ENCODE peak calls at places on chromosome 22, in nine cellular contexts. H, M, K, N, O, X, L, W and U are unnamed samples.

GRCh38 chr22:35587447-35587870 is 29.7 kb downstream of the MB start:
- DNase-seq in N (no peak), H (no peak), O (no peak), M (no peak), W (peak; percentile 9), X (no peak), L (no peak), K (no peak), U (no peak)

GRCh38 chr22:43404673-43405385 is 7.0 kb upstream of the MPPED1 start:
- DNase-seq in X (no peak), N (no peak), M (no peak), O (no peak), H (no peak), W (no peak), K (no peak), L (no peak), U (no peak)

GRCh38 chr22:48208894-48209293 is 1446.4 kb downstream of the TBC1D22A start:
- DNase-seq in X (no peak), O (no peak), N (no peak), H (no peak), W (no peak), M (no peak), L (no peak), K (no peak), U (no peak)

GRCh38 chr22:23833911-23834317 is 4.9 kb downstream of the DERL3 start:
- DNase-seq in W (no peak), X (no peak), M (no peak), H (no peak), K (no peak), O (no peak), N (no peak), L (no peak), U (no peak)

GRCh38 chr22:40199223-40199622 is 21.5 kb downstream of the TNRC6B start:
- DNase-seq in M (no peak), H (no peak), O (no peak), L (no peak), W (no peak), K (no peak), X (no peak), N (no peak), U (no peak)

GRCh38 chr22:22703715-22704114 is 59.3 kb downstream of the GGTLC2 start:
- DNase-seq in N (no peak), L (no peak), K (peak; percentile 92), H (peak; percentile 80), M (peak; percentile 69), O (no peak), W (peak; percentile 54), X (no peak), U (no peak)

GRCh38 chr22:30204015-30204741 is 42.4 kb downstream of the LIF start:
- DNase-seq in K (no peak), L (no peak), O (peak; percentile 10), H (no peak), X (no peak), M (no peak), W (no peak), N (peak; percentile 12), U (no peak)

GRCh38 chr22:31800065-31800464 is 46.2 kb downstream of the DEPDC5 start:
- DNase-seq in L (no peak), X (peak; percentile 8), H (peak; percentile 15), O (no peak), M (no peak), K (peak; percentile 67), N (no peak), W (peak; percentile 65), U (no peak)

GRCh38 chr22:30614268-30614667 is 7.3 kb downstream of the TCN2 start:
- DNase-seq in K (no peak), L (no peak), H (no peak), W (no peak), O (no peak), M (no peak), N (no peak), X (no peak), U (no peak)

GRCh38 chr22:38761202-38762162 is 5.7 kb upstream of the SUN2 start:
- DNase-seq in M (no peak), N (no peak), L (no peak), O (no peak), W (no peak), H (no peak), X (no peak), K (no peak), U (no peak)

GRCh38 chr22:19596680-19597398 is 72.6 kb upstream of the CLDN5 start:
- DNase-seq in H (no peak), X (no peak), M (no peak), N (no peak), K (no peak), L (no peak), W (peak; percentile 84), O (no peak), U (no peak)

GRCh38 chr22:30605449-30606110 is 1.4 kb upstream of the TCN2 start:
- DNase-seq in L (peak; percentile 45), W (peak; percentile 72), O (peak; percentile 74), M (peak; percentile 61), N (peak; percentile 71), K (peak; percentile 63), H (peak; percentile 57), X (peak; percentile 45), U (no peak)

GRCh38 chr22:48755332-48755949 is 1072.2 kb downstream of the BRD1 start:
- DNase-seq in X (no peak), L (no peak), K (no peak), H (no peak), W (no peak), O (peak; percentile 23), N (no peak), M (no peak), U (no peak)

GRCh38 chr22:46533434-46533833 is 4.0 kb downstream of the CELSR1 start:
- DNase-seq in M (no peak), K (no peak), O (no peak), X (no peak), W (no peak), N (no peak), H (no peak), L (no peak), U (no peak)
- TF ChIP-seq CTCF in M (no peak), K (no peak), O (no peak), X (no peak), W (no peak), N (no peak), H (no peak), L (no peak), U (no peak)

GRCh38 chr22:36982136-36982535 is 37.1 kb downstream of the TST start:
- DNase-seq in K (no peak), L (no peak), N (no peak), O (peak; percentile 30), H (no peak), M (no peak), X (no peak), W (no peak), U (no peak)
- TF ChIP-seq CTCF in K (no peak), L (no peak), N (no peak), O (no peak), H (no peak), M (peak; percentile 12), X (no peak), W (peak; percentile 33), U (no peak)

DNA sequence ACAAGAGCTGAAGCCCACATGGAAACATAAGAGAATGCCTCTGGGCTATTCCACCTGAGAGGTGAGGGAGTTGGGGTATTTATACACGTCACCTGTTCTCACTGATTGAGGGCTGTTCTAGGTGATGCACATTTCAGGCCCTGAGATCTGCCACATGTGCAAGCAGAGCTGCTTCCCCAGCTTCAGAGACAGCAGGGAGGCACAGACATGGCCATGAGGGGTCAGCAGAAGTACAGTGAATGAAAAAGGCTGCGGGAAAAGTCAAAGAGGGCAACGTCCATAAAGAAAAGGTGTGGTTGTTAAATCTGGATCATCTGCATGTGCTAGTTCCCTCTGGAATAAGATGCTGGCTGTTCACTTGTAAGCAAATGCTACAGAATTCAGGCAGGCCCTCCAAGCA is 75.4 kb downstream of the GAB4 start:
- DNase-seq in O (no peak), W (no peak), X (no peak), N (no peak), H (no peak), M (no peak), K (peak; percentile 2), L (no peak), U (no peak)
- TF ChIP-seq CTCF in O (peak; percentile 19), W (peak; percentile 8), X (no peak), N (no peak), H (no peak), M (no peak), K (no peak), L (no peak), U (no peak)

DNA sequence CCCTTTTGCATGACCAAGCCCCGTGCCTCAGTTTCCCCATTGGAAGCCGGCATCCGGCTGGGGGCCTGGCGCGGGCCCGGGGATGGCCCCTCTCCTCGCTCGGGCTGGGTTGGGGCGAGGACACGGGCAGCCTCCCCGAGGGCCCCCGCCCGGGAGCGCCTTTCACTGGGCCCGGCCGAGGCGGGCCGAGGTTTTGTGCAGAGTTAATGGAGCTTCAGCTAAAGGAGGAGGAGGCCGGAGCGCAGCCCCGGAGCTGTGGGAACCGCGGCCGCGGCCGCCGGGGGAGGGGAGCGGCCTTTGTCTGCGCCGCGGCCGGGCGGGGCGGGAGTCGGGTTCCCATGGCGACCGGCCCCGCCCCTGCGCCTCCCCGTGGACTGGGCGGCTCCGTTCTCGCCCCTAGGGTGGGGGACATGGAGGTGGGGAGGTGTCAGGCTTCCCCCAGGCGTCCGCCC is 1.4 kb upstream of the MAPK11 start:
- DNase-seq in X (peak; percentile 36), N (peak; percentile 91), M (peak; percentile 78), W (peak; percentile 64), K (peak; percentile 82), O (peak; percentile 89), L (peak; percentile 42), H (peak; percentile 43), U (no peak)
- TF ChIP-seq CTCF in X (peak; percentile 7), N (peak; percentile 36), M (no peak), W (no peak), K (no peak), O (peak; percentile 10), L (no peak), H (no peak), U (no peak)

GRCh38 chr22:41642711-41643110 is 21.6 kb downstream of the XRCC6 start:
- DNase-seq in H (no peak), O (no peak), M (no peak), N (no peak), K (peak; percentile 32), X (no peak), W (peak; percentile 7), L (no peak), U (no peak)
- TF ChIP-seq CTCF in H (no peak), O (no peak), M (no peak), N (no peak), K (no peak), X (no peak), W (no peak), L (no peak), U (no peak)

GRCh38 chr22:50276143-50276542 is 6.0 kb upstream of the MAPK11 start:
- DNase-seq in K (peak; percentile 75), L (peak; percentile 61), X (peak; percentile 33), M (peak; percentile 72), N (peak; percentile 79), H (peak; percentile 51), W (peak; percentile 76), O (peak; percentile 78), U (no peak)
- TF ChIP-seq CTCF in K (peak; percentile 53), L (peak; percentile 41), X (peak; percentile 32), M (peak; percentile 44), N (peak; percentile 73), H (peak; percentile 19), W (peak; percentile 45), O (peak; percentile 80), U (peak; percentile 39)